ENCODE peak calls at places on chromosomes 13 and 19, in eight cellular contexts. I is fibroblast of pulmonary artery, E is esophagus squamous epithelium, R is left lung, P is astrocyte of the spinal cord, F is fibroblast of lung, J is nephron progenitor cell, L is AG09319. H is an unnamed sample.
A peak's percentile ranks its signal among the peaks of the same experiment; 100 is the strongest.

GRCh38 chr19:43562698-43563241 is 12.6 kb downstream of the XRCC1 start:
- DNase-seq in I (peak; percentile 84), J (no peak), L (peak; percentile 28), R (peak; percentile 89), E (no peak), P (peak; percentile 91), F (peak; percentile 42), H (peak; percentile 91)

GRCh38 chr13:43377955-43378354 is 354.6 kb downstream of the DNAJC15 start:
- DNase-seq in F (peak; percentile 6), J (no peak), R (no peak), E (no peak), L (no peak), P (peak; percentile 51), I (peak; percentile 72), H (peak; percentile 53)

GRCh38 chr13:101911752-101912151 is 459.3 kb downstream of the ITGBL1 start:
- DNase-seq in E (no peak), L (no peak), F (no peak), R (no peak), P (no peak), J (no peak), I (no peak), H (no peak)

GRCh38 chr19:1168877-1169791 is 4.9 kb downstream of the SBNO2 start:
- DNase-seq in I (peak; percentile 46), E (no peak), J (peak; percentile 66), R (peak; percentile 79), P (peak; percentile 54), F (peak; percentile 86), L (no peak), H (peak; percentile 66)

GRCh38 chr19:294819-295686 is 3.9 kb upstream of the PLPP2 start:
- DNase-seq in E (no peak), I (peak; percentile 29), L (no peak), P (no peak), F (no peak), J (peak; percentile 75), R (peak; percentile 86), H (no peak)

GRCh38 chr19:6803036-6803404 is 30.5 kb downstream of the VAV1 start:
- DNase-seq in I (no peak), J (no peak), E (no peak), L (no peak), P (no peak), F (no peak), R (no peak), H (no peak)

GRCh38 chr13:22141636-22142035 is 470.8 kb downstream of the FGF9 start:
- DNase-seq in R (no peak), P (no peak), I (no peak), F (peak; percentile 20), L (no peak), E (no peak), J (no peak), H (no peak)

GRCh38 chr19:295687-296370 is 4.6 kb upstream of the PLPP2 start:
- DNase-seq in R (peak; percentile 37), I (no peak), L (no peak), P (no peak), E (no peak), F (no peak), J (no peak), H (no peak)

GRCh38 chr19:7869453-7869909 is 4.7 kb downstream of the PRR36 start:
- DNase-seq in E (no peak), F (peak; percentile 25), L (no peak), R (peak; percentile 87), J (peak; percentile 79), P (no peak), I (peak; percentile 40), H (no peak)

GRCh38 chr13:77767413-77767812 is 69.9 kb downstream of the SLAIN1 start:
- DNase-seq in I (no peak), F (no peak), L (no peak), P (no peak), J (no peak), E (no peak), R (no peak), H (peak; percentile 38)

GRCh38 chr13:108917581-108917980 is 288.2 kb downstream of the MYO16 start:
- DNase-seq in J (no peak), F (peak; percentile 82), I (peak; percentile 49), P (peak; percentile 59), R (no peak), E (no peak), L (no peak), H (no peak)

GRCh38 chr19:11027381-11027780 is 61.9 kb upstream of the LDLR start:
- DNase-seq in P (no peak), E (no peak), L (no peak), F (no peak), R (no peak), J (no peak), I (no peak), H (no peak)

GRCh38 chr19:33194527-33194883 is 375 bp downstream of the LRP3 start:
- DNase-seq in J (peak; percentile 47), E (no peak), L (no peak), P (no peak), R (peak; percentile 85), I (no peak), F (no peak), H (no peak)

GRCh38 chr13:92967923-92968322 is 258.7 kb upstream of the GPC6 start:
- DNase-seq in L (no peak), P (peak; percentile 18), R (no peak), F (no peak), J (no peak), I (peak; percentile 23), E (no peak), H (no peak)

GRCh38 chr13:54647275-54647674 is 1618.7 kb downstream of the OLFM4 start:
- DNase-seq in E (no peak), R (no peak), F (no peak), J (no peak), P (no peak), I (no peak), L (no peak), H (no peak)

GRCh38 chr19:8336665-8337064 is 6.4 kb downstream of the KANK3 start:
- DNase-seq in L (no peak), P (no peak), R (no peak), J (no peak), F (no peak), I (no peak), E (no peak), H (no peak)

GRCh38 chr13:51632643-51633357 is 48.5 kb downstream of the WDFY2 start:
- DNase-seq in R (no peak), I (no peak), L (no peak), P (no peak), J (no peak), E (no peak), F (no peak), H (no peak)

GRCh38 chr13:52832268-52832667 is 16.2 kb downstream of the PCDH8 start:
- DNase-seq in R (no peak), F (no peak), I (no peak), L (no peak), J (no peak), E (no peak), P (no peak), H (no peak)

GRCh38 chr19:51020988-51021651 is 1.6 kb upstream of the KLK10 start:
- DNase-seq in J (no peak), P (peak; percentile 25), I (peak; percentile 69), E (no peak), L (no peak), R (no peak), F (peak; percentile 56), H (peak; percentile 26)
- TF ChIP-seq CTCF in J (peak; percentile 67), P (peak; percentile 61), I (peak; percentile 82), E (peak; percentile 62), L (peak; percentile 48), R (peak; percentile 53), F (peak; percentile 49), H (peak; percentile 63)

GRCh38 chr13:27449081-27449603 is 1.2 kb downstream of the MTIF3 start:
- DNase-seq in E (no peak), R (no peak), F (no peak), P (no peak), J (no peak), L (no peak), I (no peak), H (no peak)
- TF ChIP-seq CTCF in E (no peak), R (no peak), F (no peak), P (no peak), J (no peak), L (no peak), I (no peak), H (no peak)

DNA sequence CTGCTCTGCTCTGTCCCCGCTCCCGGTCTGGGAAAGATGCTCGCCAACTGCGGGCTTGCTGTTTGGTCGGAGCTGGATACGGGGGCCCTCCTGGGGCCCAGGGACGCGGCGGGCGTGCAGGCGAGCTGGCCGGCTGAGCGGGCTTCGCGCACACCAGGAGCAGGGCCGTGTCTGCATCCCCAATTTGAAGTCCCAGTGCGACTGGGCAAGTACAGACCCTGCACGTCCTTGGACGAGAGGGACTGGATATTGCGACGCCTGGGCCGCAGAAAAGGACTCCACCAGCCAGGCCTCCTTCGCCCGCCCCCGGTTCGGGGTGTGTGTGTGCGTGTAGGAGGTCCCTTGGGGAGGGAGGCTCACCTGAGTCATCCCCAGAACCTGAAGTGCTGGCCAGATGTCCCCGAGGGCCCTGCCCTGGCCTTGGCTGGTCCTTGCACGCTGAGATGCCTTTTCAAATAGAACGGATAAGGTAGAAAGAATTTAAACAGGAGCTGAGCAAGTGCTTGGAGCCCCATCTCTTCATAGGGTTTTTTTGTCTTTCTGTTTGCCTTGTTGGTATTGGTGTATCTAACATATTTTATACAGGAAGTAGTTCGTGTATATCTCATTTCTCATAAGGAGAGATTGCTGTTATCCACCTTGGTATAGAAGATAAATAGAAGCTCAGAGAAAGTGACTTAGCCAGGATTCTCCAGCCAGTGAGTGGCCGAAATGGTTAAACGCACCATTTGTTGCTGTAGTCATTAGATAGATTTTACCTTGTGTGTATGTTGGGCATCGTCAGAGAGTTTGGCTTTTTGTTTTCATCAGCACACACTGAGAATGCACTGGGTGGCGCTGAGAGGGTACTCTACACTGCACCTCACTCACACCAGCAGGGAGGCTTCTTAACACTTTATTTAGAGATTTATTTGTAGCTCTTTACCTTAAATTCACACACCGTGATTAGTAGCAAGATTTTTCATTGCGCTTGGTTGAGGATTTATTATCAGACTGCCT is 1.1 kb downstream of the NAXD start:
- DNase-seq in L (peak; percentile 34), F (peak; percentile 54), R (no peak), E (no peak), P (peak; percentile 34), J (no peak), I (peak; percentile 38), H (no peak)
- TF ChIP-seq CTCF in L (peak; percentile 15), F (no peak), R (no peak), E (no peak), P (no peak), J (no peak), I (no peak), H (no peak)

GRCh38 chr13:33934936-33935510 is 117.1 kb downstream of the RFC3 start:
- DNase-seq in P (no peak), F (no peak), J (no peak), L (no peak), E (no peak), I (no peak), R (no peak), H (no peak)

GRCh38 chr13:33933810-33934209 is 115.9 kb downstream of the RFC3 start:
- DNase-seq in F (no peak), I (no peak), P (no peak), R (no peak), L (no peak), E (no peak), J (no peak), H (no peak)

GRCh38 chr13:33934343-33934742 is 116.4 kb downstream of the RFC3 start:
- DNase-seq in J (no peak), I (no peak), R (no peak), P (no peak), E (no peak), L (no peak), F (no peak), H (no peak)

GRCh38 chr13:33932765-33933406 is 114.9 kb downstream of the RFC3 start:
- DNase-seq in F (no peak), I (peak; percentile 20), P (peak; percentile 41), R (no peak), J (no peak), E (no peak), L (no peak), H (no peak)

GRCh38 chr13:33931397-33931987 is 113.5 kb downstream of the RFC3 start:
- DNase-seq in L (no peak), F (peak; percentile 65), I (peak; percentile 77), E (no peak), P (peak; percentile 57), J (peak; percentile 11), R (no peak), H (no peak)
- TF ChIP-seq CTCF in L (peak; percentile 51), F (peak; percentile 55), I (peak; percentile 57), E (peak; percentile 39), P (peak; percentile 48), J (peak; percentile 59), R (peak; percentile 34), H (peak; percentile 30)